ENCODE peak calls at places on chromosome 19, in four cellular contexts. One of them, this sample, is unnamed.

GRCh38 chr19:17686592-17687042 is 1.5 kb downstream of the UNC13A start:
- DNase-seq in breast epithelium: no peak
- DNase-seq in body of pancreas: no peak
- DNase-seq in esophagus squamous epithelium: no peak
- DNase-seq in this sample: no peak

GRCh38 chr19:17075860-17076538 is 422 bp downstream of the MYO9B start:
- DNase-seq in breast epithelium: no peak
- DNase-seq in esophagus squamous epithelium: no peak
- DNase-seq in body of pancreas: peak
- DNase-seq in this sample: peak

GRCh38 chr19:10408511-10409291 is 5.4 kb upstream of the CDC37 start:
- DNase-seq in body of pancreas: no peak
- DNase-seq in breast epithelium: no peak
- DNase-seq in esophagus squamous epithelium: no peak
- DNase-seq in this sample: no peak

GRCh38 chr19:2164020-2164988 is 571 bp downstream of the DOT1L start:
- DNase-seq in breast epithelium: no peak
- DNase-seq in body of pancreas: no peak
- DNase-seq in esophagus squamous epithelium: no peak
- DNase-seq in this sample: no peak

GRCh38 chr19:16876904-16877361 is 11.9 kb upstream of the F2RL3 start:
- DNase-seq in esophagus squamous epithelium: no peak
- DNase-seq in body of pancreas: no peak
- DNase-seq in breast epithelium: no peak
- DNase-seq in this sample: no peak

GRCh38 chr19:30269638-30270037 is 102.5 kb upstream of the ZNF536 start:
- DNase-seq in breast epithelium: no peak
- DNase-seq in esophagus squamous epithelium: no peak
- DNase-seq in body of pancreas: no peak
- DNase-seq in this sample: no peak

GRCh38 chr19:55486043-55486970 is 1.3 kb downstream of the NAT14 start:
- DNase-seq in body of pancreas: no peak
- DNase-seq in breast epithelium: no peak
- DNase-seq in esophagus squamous epithelium: no peak
- DNase-seq in this sample: no peak

GRCh38 chr19:23868630-23869029 is 46.1 kb upstream of the ZNF726 start:
- DNase-seq in body of pancreas: no peak
- DNase-seq in esophagus squamous epithelium: no peak
- DNase-seq in breast epithelium: no peak
- DNase-seq in this sample: no peak

GRCh38 chr19:47886010-47886559 is at the start of gene SULT2A1:
- DNase-seq in esophagus squamous epithelium: no peak
- DNase-seq in breast epithelium: no peak
- DNase-seq in body of pancreas: no peak
- DNase-seq in this sample: no peak
- TF ChIP-seq POLR2A in esophagus squamous epithelium: no peak
- TF ChIP-seq POLR2A in breast epithelium: no peak
- TF ChIP-seq POLR2A in body of pancreas: no peak
- TF ChIP-seq POLR2A in this sample: no peak

GRCh38 chr19:54102421-54103169 is at the start of gene NDUFA3:
- DNase-seq in body of pancreas: peak
- DNase-seq in esophagus squamous epithelium: peak
- DNase-seq in breast epithelium: peak
- DNase-seq in this sample: peak
- TF ChIP-seq POLR2A in body of pancreas: peak
- TF ChIP-seq POLR2A in esophagus squamous epithelium: no peak
- TF ChIP-seq POLR2A in breast epithelium: peak
- TF ChIP-seq POLR2A in this sample: peak

DNA sequence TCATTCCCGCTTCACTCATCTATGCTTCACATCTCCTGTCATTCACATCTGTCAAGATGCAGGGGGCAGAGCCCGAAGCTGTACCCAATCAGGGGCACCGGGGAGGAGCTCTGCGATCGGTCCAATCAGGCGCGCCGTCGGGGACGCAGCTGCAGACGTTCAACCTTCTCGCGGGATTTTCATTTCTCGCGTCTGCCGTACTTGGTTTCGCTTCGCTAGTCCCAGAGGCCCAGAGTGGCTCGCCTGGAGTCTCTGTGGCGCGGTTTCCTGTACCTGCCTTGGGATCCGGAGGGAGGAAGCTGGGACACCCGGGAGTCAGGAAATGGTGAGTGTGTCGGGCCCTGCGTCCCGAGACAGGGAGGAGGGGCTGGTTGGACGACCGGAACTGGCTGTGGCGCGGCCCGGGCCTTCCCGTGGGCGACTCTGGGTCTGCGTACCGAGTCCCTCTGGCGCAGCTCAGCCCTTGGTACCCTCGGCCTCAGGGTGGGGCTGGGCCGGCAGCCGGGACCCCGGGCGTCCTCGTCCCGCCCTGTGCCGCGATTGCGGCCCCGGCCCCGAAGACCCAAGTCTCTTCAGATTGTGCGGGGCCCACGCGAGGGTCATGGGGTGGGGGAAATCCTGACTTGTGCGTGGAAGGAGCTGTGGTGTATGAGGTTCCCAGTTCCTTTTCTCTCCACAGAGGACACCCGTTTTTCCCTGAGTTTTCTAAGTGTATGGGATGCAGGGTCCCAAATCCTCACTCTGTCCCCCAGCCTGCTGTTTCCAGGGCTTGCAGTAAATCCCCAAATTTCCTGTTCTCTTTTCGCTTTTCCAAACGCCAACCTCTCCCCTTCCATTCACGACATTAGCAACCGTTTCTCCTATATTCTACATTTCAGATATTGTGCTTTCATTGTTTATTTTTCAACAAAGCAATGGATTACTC is at the start of gene ZNF136:
- DNase-seq in esophagus squamous epithelium: peak
- DNase-seq in breast epithelium: peak
- DNase-seq in body of pancreas: peak
- DNase-seq in this sample: peak
- TF ChIP-seq POLR2A in esophagus squamous epithelium: no peak
- TF ChIP-seq POLR2A in breast epithelium: peak
- TF ChIP-seq POLR2A in body of pancreas: peak
- TF ChIP-seq POLR2A in this sample: peak

GRCh38 chr19:12891553-12892021 is 627 bp downstream of the GCDH start:
- DNase-seq in body of pancreas: no peak
- DNase-seq in breast epithelium: no peak
- DNase-seq in esophagus squamous epithelium: no peak
- DNase-seq in this sample: peak

GRCh38 chr19:12885749-12886706 is 973 bp downstream of the KLF1 start:
- DNase-seq in breast epithelium: no peak
- DNase-seq in esophagus squamous epithelium: no peak
- DNase-seq in body of pancreas: no peak
- DNase-seq in this sample: peak

GRCh38 chr19:12886943-12887747 is at the start of gene KLF1:
- DNase-seq in breast epithelium: no peak
- DNase-seq in esophagus squamous epithelium: no peak
- DNase-seq in body of pancreas: no peak
- DNase-seq in this sample: peak

GRCh38 chr19:12893582-12893981 is 2.6 kb downstream of the GCDH start:
- DNase-seq in body of pancreas: no peak
- DNase-seq in breast epithelium: no peak
- DNase-seq in esophagus squamous epithelium: no peak
- DNase-seq in this sample: no peak

DNA sequence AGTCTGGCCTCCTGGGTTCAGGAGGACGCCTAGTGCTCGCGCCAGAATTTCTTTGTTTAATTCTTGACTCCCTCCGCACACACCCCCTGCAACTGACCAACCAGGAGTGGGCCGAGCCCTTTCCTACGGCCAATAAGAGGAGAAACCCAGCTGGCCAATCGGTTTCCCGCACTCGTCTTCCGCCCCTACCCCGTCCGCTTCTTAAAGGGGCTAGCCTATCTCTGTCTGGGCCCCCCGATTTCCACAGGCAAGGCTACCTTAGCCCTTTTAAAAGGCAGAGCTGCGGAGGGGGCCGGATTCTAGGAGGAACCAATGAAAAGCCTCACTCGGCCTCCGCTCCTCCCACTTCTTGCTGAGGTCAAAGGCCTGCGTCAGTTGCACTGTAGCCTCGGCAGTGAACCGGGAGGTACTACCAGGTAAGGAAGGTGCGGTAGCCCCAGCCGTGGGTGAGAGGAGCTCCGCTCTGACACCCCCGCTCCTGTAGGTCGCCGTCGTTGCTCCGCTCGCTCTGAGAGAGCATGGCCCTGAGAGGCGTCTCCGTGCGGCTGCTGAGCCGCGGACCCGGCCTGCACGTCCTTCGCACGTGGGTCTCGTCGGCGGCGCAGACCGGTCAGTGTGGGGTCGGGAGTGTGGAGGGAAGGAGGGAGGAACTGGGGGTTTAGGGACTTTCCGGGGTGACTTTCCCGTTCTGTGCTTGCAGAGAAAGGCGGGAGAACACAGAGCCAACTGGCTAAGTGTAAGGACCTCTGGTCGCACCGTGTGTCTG is at the start of gene GCDH:
- DNase-seq in body of pancreas: peak
- DNase-seq in esophagus squamous epithelium: peak
- DNase-seq in breast epithelium: peak
- DNase-seq in this sample: peak
- TF ChIP-seq POLR2A in body of pancreas: peak
- TF ChIP-seq POLR2A in esophagus squamous epithelium: no peak
- TF ChIP-seq POLR2A in breast epithelium: peak
- TF ChIP-seq POLR2A in this sample: peak

GRCh38 chr19:41555752-41556151 is 20.2 kb upstream of the CEACAM21 start:
- DNase-seq in breast epithelium: no peak
- DNase-seq in body of pancreas: no peak
- DNase-seq in esophagus squamous epithelium: no peak
- DNase-seq in this sample: no peak
- TF ChIP-seq POLR2A in breast epithelium: no peak
- TF ChIP-seq POLR2A in body of pancreas: no peak
- TF ChIP-seq POLR2A in esophagus squamous epithelium: no peak
- TF ChIP-seq POLR2A in this sample: no peak

GRCh38 chr19:4457654-4458406 is at the start of gene UBXN6:
- DNase-seq in esophagus squamous epithelium: peak
- DNase-seq in breast epithelium: peak
- DNase-seq in body of pancreas: peak
- DNase-seq in this sample: peak
- TF ChIP-seq POLR2A in esophagus squamous epithelium: no peak
- TF ChIP-seq POLR2A in breast epithelium: no peak
- TF ChIP-seq POLR2A in body of pancreas: no peak
- TF ChIP-seq POLR2A in this sample: peak

GRCh38 chr19:40192758-40193586 is 1.7 kb downstream of the MAP3K10 start:
- DNase-seq in body of pancreas: no peak
- DNase-seq in breast epithelium: no peak
- DNase-seq in esophagus squamous epithelium: no peak
- DNase-seq in this sample: no peak

GRCh38 chr19:40193587-40193849 is 2.3 kb downstream of the MAP3K10 start:
- DNase-seq in body of pancreas: no peak
- DNase-seq in breast epithelium: no peak
- DNase-seq in esophagus squamous epithelium: no peak
- DNase-seq in this sample: no peak

GRCh38 chr19:40191836-40192646 is 815 bp downstream of the MAP3K10 start:
- DNase-seq in body of pancreas: peak
- DNase-seq in esophagus squamous epithelium: no peak
- DNase-seq in breast epithelium: no peak
- DNase-seq in this sample: peak

DNA sequence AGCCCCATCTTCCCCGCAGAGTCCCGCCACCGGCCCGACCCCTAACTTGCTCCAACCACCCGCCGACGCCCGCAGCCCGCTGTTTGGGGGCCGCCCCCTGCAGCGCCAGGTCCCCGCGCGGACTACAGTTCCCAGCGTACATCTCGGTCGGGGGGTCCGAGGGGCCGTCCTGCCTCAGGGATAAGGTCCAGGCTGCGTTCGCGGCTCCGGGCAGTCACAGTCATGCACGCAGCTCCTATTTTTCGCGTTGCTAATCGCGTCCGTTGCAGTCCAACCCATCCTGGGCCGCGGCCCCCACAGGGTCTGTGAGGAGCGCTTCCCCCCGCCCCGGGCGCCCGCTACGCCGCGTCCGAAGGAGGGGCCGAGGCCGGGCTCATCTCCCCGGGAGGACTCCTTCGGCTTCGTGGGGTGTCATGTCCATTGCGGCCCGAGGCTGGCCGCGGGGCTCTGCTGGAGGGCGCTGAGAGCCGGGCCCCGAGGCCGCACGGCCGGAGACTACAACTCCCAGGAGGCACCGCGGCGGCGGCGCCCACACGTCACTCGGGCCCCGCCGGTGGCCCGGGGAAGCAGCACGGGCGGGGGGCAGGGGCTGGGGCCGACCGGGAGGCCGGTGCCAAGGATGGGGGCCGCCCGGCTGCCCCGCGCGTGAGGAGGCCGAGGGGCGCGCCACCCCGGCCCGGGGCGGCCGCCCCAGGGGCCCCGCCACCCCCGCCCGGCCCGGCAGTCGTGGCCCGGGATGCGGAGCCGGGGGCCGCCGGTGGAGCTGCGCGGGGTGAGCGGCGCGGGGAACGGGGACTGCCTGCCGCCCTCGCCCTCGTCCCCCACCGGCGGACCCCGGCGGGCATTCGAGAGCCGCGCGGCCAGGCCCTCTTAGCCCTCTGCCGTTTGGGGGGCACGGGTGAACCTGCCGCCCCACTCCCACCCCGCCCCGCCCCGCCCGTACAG is at the start of gene MAP3K10:
- DNase-seq in breast epithelium: no peak
- DNase-seq in esophagus squamous epithelium: peak
- DNase-seq in body of pancreas: peak
- DNase-seq in this sample: peak
- TF ChIP-seq POLR2A in breast epithelium: no peak
- TF ChIP-seq POLR2A in esophagus squamous epithelium: no peak
- TF ChIP-seq POLR2A in body of pancreas: no peak
- TF ChIP-seq POLR2A in this sample: no peak

GRCh38 chr19:37221136-37221535 is 3.1 kb downstream of the ZNF383 start:
- DNase-seq in body of pancreas: no peak
- DNase-seq in breast epithelium: no peak
- DNase-seq in esophagus squamous epithelium: no peak
- DNase-seq in this sample: no peak

GRCh38 chr19:37217533-37217854 is 520 bp upstream of the ZNF383 start:
- DNase-seq in body of pancreas: no peak
- DNase-seq in esophagus squamous epithelium: no peak
- DNase-seq in breast epithelium: no peak
- DNase-seq in this sample: no peak

GRCh38 chr19:37218592-37218935 is 550 bp downstream of the ZNF383 start:
- DNase-seq in body of pancreas: no peak
- DNase-seq in esophagus squamous epithelium: no peak
- DNase-seq in breast epithelium: no peak
- DNase-seq in this sample: no peak

GRCh38 chr19:37220383-37220782 is 2.4 kb downstream of the ZNF383 start:
- DNase-seq in esophagus squamous epithelium: no peak
- DNase-seq in body of pancreas: no peak
- DNase-seq in breast epithelium: no peak
- DNase-seq in this sample: no peak

GRCh38 chr19:37217855-37218591 is at the start of gene ZNF383:
- DNase-seq in breast epithelium: peak
- DNase-seq in esophagus squamous epithelium: peak
- DNase-seq in body of pancreas: peak
- DNase-seq in this sample: peak
- TF ChIP-seq POLR2A in breast epithelium: peak
- TF ChIP-seq POLR2A in esophagus squamous epithelium: no peak
- TF ChIP-seq POLR2A in body of pancreas: peak
- TF ChIP-seq POLR2A in this sample: peak

This sample was measured in erythroblast.